ENCODE peak calls at places on chromosomes 13 and 19, in four cellular contexts. Y, M, P and Z are unnamed samples.

GRCh38 chr13:84542348-84542747 is 660.1 kb upstream of the SLITRK1 start:
- DNase-seq in Y (no peak), P (no peak), M (no peak), Z (no peak)

GRCh38 chr13:113935081-113935511 is 38.8 kb downstream of the C13orf46 start:
- DNase-seq in P (no peak), M (no peak), Y (no peak), Z (peak)

GRCh38 chr19:7257148-7258041 is 36.8 kb downstream of the INSR start:
- DNase-seq in M (no peak), P (peak), Y (no peak), Z (no peak)

GRCh38 chr19:13998426-13998825 is 7.7 kb downstream of the RFX1 start:
- DNase-seq in Y (no peak), M (no peak), P (no peak), Z (no peak)

GRCh38 chr19:42386974-42387707 is 3.0 kb downstream of the CNFN start:
- DNase-seq in M (peak), P (peak), Y (no peak), Z (peak)

GRCh38 chr19:33325920-33326319 is 23.6 kb upstream of the CEBPA start:
- DNase-seq in Y (no peak), P (peak), M (no peak), Z (no peak)

GRCh38 chr19:43763473-43763939 is 8.7 kb upstream of the SMG9 start:
- DNase-seq in P (peak), Y (no peak), M (no peak), Z (no peak)

GRCh38 chr13:22883961-22884360 is 296.8 kb upstream of the SGCG start:
- DNase-seq in P (no peak), M (no peak), Y (no peak), Z (no peak)

GRCh38 chr13:113001251-113002140 is 32.5 kb downstream of the MCF2L start:
- DNase-seq in P (no peak), M (peak), Y (no peak), Z (peak)

GRCh38 chr13:20442798-20443381 is 82.8 kb downstream of the CRYL1 start:
- DNase-seq in M (no peak), Y (no peak), P (peak), Z (no peak)

GRCh38 chr19:39390460-39390758 is 497 bp downstream of the PAF1 start:
- DNase-seq in P (peak), Y (no peak), M (no peak), Z (no peak)

GRCh38 chr13:100532836-100533435 is 55.7 kb downstream of the GGACT start:
- DNase-seq in Y (no peak), M (no peak), P (no peak), Z (no peak)

GRCh38 chr13:111353508-111353907 is 33.1 kb downstream of the TEX29 start:
- DNase-seq in M (no peak), P (no peak), Y (no peak), Z (no peak)

GRCh38 chr19:4058696-4059492 is 7.8 kb downstream of the ZBTB7A start:
- DNase-seq in P (no peak), Y (no peak), M (peak), Z (no peak)

GRCh38 chr19:4831351-4832340 is at the start of gene TICAM1:
- DNase-seq in P (peak), M (no peak), Y (no peak), Z (peak)

GRCh38 chr19:52992109-52993004 is 21.4 kb upstream of the ERVV-1 start:
- DNase-seq in Y (no peak), P (no peak), M (peak), Z (peak)

GRCh38 chr19:12667903-12668302 is 1.3 kb downstream of the WDR83 start:
- DNase-seq in M (no peak), P (no peak), Y (no peak), Z (no peak)

GRCh38 chr19:58317481-58318072 is 9.2 kb upstream of the ZSCAN22 start:
- DNase-seq in M (no peak), P (peak), Y (no peak), Z (no peak)

GRCh38 chr13:40466271-40466670 is 200.2 kb downstream of the FOXO1 start:
- DNase-seq in P (no peak), M (no peak), Y (no peak), Z (no peak)

GRCh38 chr13:26247608-26248007 is 6.3 kb upstream of the CDK8 start:
- DNase-seq in Y (no peak), M (no peak), P (no peak), Z (no peak)

GRCh38 chr19:13160557-13160956 is 10.3 kb downstream of the IER2 start:
- DNase-seq in P (peak), M (no peak), Y (no peak), Z (no peak)

GRCh38 chr19:24053601-24054000 is 33.4 kb upstream of the ZNF254 start:
- DNase-seq in P (peak), M (no peak), Y (no peak), Z (no peak)

GRCh38 chr13:32881074-32881791 is 135.0 kb upstream of the KL start:
- DNase-seq in P (peak), Y (peak), M (no peak), Z (no peak)

GRCh38 chr19:10499550-10500246 is 3.5 kb downstream of the KEAP1 start:
- DNase-seq in Y (no peak), M (no peak), P (no peak), Z (no peak)

GRCh38 chr19:38693380-38694223 is 46.2 kb downstream of the ACTN4 start:
- DNase-seq in Y (no peak), M (no peak), P (peak), Z (no peak)

GRCh38 chr13:47033216-47033615 is 136.4 kb upstream of the HTR2A start:
- DNase-seq in P (peak), M (no peak), Y (peak), Z (no peak)

GRCh38 chr13:96141032-96141431 is 51.1 kb downstream of the HS6ST3 start:
- DNase-seq in Y (no peak), M (no peak), P (peak), Z (no peak)

GRCh38 chr13:84362777-84363176 is 480.5 kb upstream of the SLITRK1 start:
- DNase-seq in M (no peak), Y (no peak), P (no peak), Z (no peak)

GRCh38 chr19:35498984-35499383 is 8.7 kb upstream of the KRTDAP start:
- DNase-seq in P (no peak), M (no peak), Y (no peak), Z (no peak)